ENCODE peak calls at places on chromosomes 16 and 17, in six cellular contexts. F is H9, C is mesenchymal stem cell, X is H1, T is trophoblast cell, Q is IMR-90. G is an unnamed sample.

GRCh38 chr16:78310990-78311561 is 211.6 kb downstream of the WWOX start:
- DNase-seq in F (peak), C (peak), X (no peak), T (no peak), Q (peak), G (peak)

GRCh38 chr16:51831595-51832352 is 680.7 kb upstream of the SALL1 start:
- DNase-seq in F (no peak), C (no peak), X (no peak), T (no peak), Q (no peak), G (no peak)

GRCh38 chr16:89898201-89898967 is 20.3 kb upstream of the MC1R start:
- DNase-seq in F (no peak), C (no peak), X (no peak), T (no peak), Q (no peak), G (no peak)

GRCh38 chr17:82350182-82351030 is 8.6 kb upstream of the TEX19 start:
- DNase-seq in F (no peak), C (no peak), X (no peak), T (no peak), Q (no peak), G (no peak)

GRCh38 chr17:82791532-82791931 is 39.7 kb downstream of the TBCD start:
- DNase-seq in F (no peak), C (peak), X (no peak), T (peak), Q (peak), G (no peak)

GRCh38 chr17:80316431-80316830 is 55.8 kb downstream of the RNF213 start:
- DNase-seq in F (no peak), C (no peak), X (no peak), T (no peak), Q (no peak), G (no peak)

GRCh38 chr17:72486806-72487205 is 366.0 kb downstream of the SOX9 start:
- DNase-seq in F (no peak), C (no peak), X (no peak), T (no peak), Q (no peak), G (no peak)

GRCh38 chr17:55690105-55690508 is 32.6 kb downstream of the TMEM100 start:
- DNase-seq in F (no peak), C (peak), X (no peak), T (no peak), Q (no peak), G (no peak)

GRCh38 chr16:67459858-67460144 is 21.2 kb downstream of the ATP6V0D1 start:
- DNase-seq in F (no peak), C (no peak), X (no peak), T (no peak), Q (no peak), G (no peak)

GRCh38 chr17:14214271-14214670 is 22.4 kb downstream of the CDRT15 start:
- DNase-seq in F (no peak), C (no peak), X (no peak), T (no peak), Q (peak), G (no peak)

GRCh38 chr17:27494192-27495091 is 38.2 kb downstream of the KSR1 start:
- DNase-seq in F (peak), C (no peak), X (no peak), T (peak), Q (peak), G (no peak)

GRCh38 chr16:11497329-11497805 is 89.4 kb downstream of the LITAF start:
- DNase-seq in F (peak), C (peak), X (peak), T (peak), Q (peak), G (no peak)

GRCh38 chr16:27226476-27226875 is 23.1 kb downstream of the KDM8 start:
- DNase-seq in F (no peak), C (no peak), X (no peak), T (no peak), Q (no peak), G (no peak)

GRCh38 chr17:70254735-70255460 is 85.6 kb downstream of the KCNJ2 start:
- DNase-seq in F (no peak), C (no peak), X (no peak), T (no peak), Q (peak), G (no peak)

GRCh38 chr17:410674-411401 is 58.2 kb upstream of the RPH3AL start:
- DNase-seq in F (peak), C (peak), X (peak), T (no peak), Q (peak), G (peak)

GRCh38 chr17:81241203-81241602 is 2.1 kb downstream of the NDUFAF8 start:
- DNase-seq in F (no peak), C (no peak), X (no peak), T (no peak), Q (no peak), G (no peak)

GRCh38 chr16:84434800-84435199 is 66.5 kb downstream of the ATP2C2 start:
- DNase-seq in F (no peak), C (no peak), X (no peak), T (no peak), Q (no peak), G (no peak)

GRCh38 chr16:28189237-28189636 is 22.5 kb downstream of the XPO6 start:
- DNase-seq in F (no peak), C (peak), X (no peak), T (no peak), Q (peak), G (no peak)

GRCh38 chr17:5422505-5422904 is 2.5 kb downstream of the RPAIN start:
- DNase-seq in F (no peak), C (peak), X (no peak), T (no peak), Q (peak), G (no peak)

GRCh38 chr16:85600905-85601639 is 12.1 kb upstream of the GSE1 start:
- DNase-seq in F (no peak), C (no peak), X (no peak), T (no peak), Q (no peak), G (no peak)

GRCh38 chr17:58330997-58331814 is 2.6 kb upstream of the TSPOAP1 start:
- DNase-seq in F (peak), C (no peak), X (no peak), T (no peak), Q (no peak), G (no peak)

GRCh38 chr17:7854851-7855642 is at the start of gene TMEM88:
- DNase-seq in F (peak), C (peak), X (peak), T (no peak), Q (no peak), G (peak)

GRCh38 chr17:76271669-76272540 is 6.8 kb downstream of the UBALD2 start:
- DNase-seq in F (peak), C (peak), X (peak), T (no peak), Q (no peak), G (no peak)

GRCh38 chr16:84449156-84450140 is 55.0 kb downstream of the MEAK7 start:
- DNase-seq in F (peak), C (no peak), X (no peak), T (no peak), Q (no peak), G (no peak)

GRCh38 chr17:69577098-69577497 is 162.6 kb downstream of the MAP2K6 start:
- DNase-seq in F (no peak), C (no peak), X (no peak), T (no peak), Q (no peak), G (no peak)

GRCh38 chr17:6910987-6911603 is 79.6 kb upstream of the TEKT1 start:
- DNase-seq in F (no peak), C (peak), X (no peak), T (no peak), Q (peak), G (no peak)

GRCh38 chr16:19008245-19008644 is 24.5 kb downstream of the TMC7 start:
- DNase-seq in F (no peak), C (peak), X (no peak), T (peak), Q (peak), G (no peak)

GRCh38 chr17:75827291-75828050 is 16.7 kb downstream of the UNC13D start:
- DNase-seq in F (peak), C (peak), X (peak), T (peak), Q (peak), G (peak)

GRCh38 chr17:50853015-50853615 is 13.0 kb downstream of the TOB1 start:
- DNase-seq in F (peak), C (no peak), X (no peak), T (no peak), Q (no peak), G (no peak)

GRCh38 chr17:59331929-59332889 is 754 bp downstream of the YPEL2 start:
- DNase-seq in F (no peak), C (peak), X (peak), T (no peak), Q (no peak), G (peak)

GRCh38 chr16:3065069-3065741 is at the start of gene IL32:
- DNase-seq in F (no peak), C (peak), X (no peak), T (no peak), Q (peak), G (no peak)

GRCh38 chr17:76432712-76433336 is 20.1 kb downstream of the UBE2O start:
- DNase-seq in F (no peak), C (peak), X (no peak), T (no peak), Q (peak), G (no peak)

GRCh38 chr16:64397945-64398508 is 723.8 kb downstream of the CDH11 start:
- DNase-seq in F (no peak), C (no peak), X (no peak), T (no peak), Q (peak), G (no peak)

GRCh38 chr17:46949291-46950174 is 26.6 kb downstream of the GOSR2 start:
- DNase-seq in F (no peak), C (no peak), X (no peak), T (no peak), Q (peak), G (no peak)

GRCh38 chr17:35537569-35538209 is at the start of gene SLFN12L:
- DNase-seq in F (no peak), C (peak), X (no peak), T (no peak), Q (no peak), G (no peak)

GRCh38 chr17:9079461-9080103 is 58.3 kb downstream of the NTN1 start:
- DNase-seq in F (no peak), C (no peak), X (no peak), T (no peak), Q (no peak), G (no peak)

GRCh38 chr17:69518951-69519350 is 104.5 kb downstream of the MAP2K6 start:
- DNase-seq in F (no peak), C (no peak), X (no peak), T (no peak), Q (no peak), G (no peak)

GRCh38 chr17:60971515-60972369 is 294.1 kb downstream of the BCAS3 start:
- DNase-seq in F (peak), C (peak), X (peak), T (peak), Q (peak), G (peak)

GRCh38 chr16:81634380-81635121 is 144.5 kb upstream of the PLCG2 start:
- DNase-seq in F (no peak), C (peak), X (no peak), T (no peak), Q (peak), G (no peak)
- H2BK5ac ChIP-seq in F (no peak), C (no peak), X (no peak), T (no peak), Q (no peak), G (no peak)

GRCh38 chr16:588639-588888 is 1.3 kb upstream of the RAB40C start:
- DNase-seq in F (no peak), C (peak), X (peak), T (peak), Q (peak), G (no peak)
- H3K4ac ChIP-seq in F (no peak), C (peak), X (peak), T (peak), Q (peak), G (peak)

GRCh38 chr17:78294356-78294755 is 62.9 kb downstream of the TMEM235 start:
- DNase-seq in F (no peak), C (no peak), X (no peak), T (no peak), Q (no peak), G (no peak)
- H3K14ac ChIP-seq in F (no peak), C (no peak), X (no peak), T (no peak), Q (no peak), G (peak)

GRCh38 chr17:39722104-39722503 is 8.2 kb downstream of the MIEN1 start:
- DNase-seq in F (no peak), C (no peak), X (no peak), T (no peak), Q (no peak), G (no peak)
- H2BK5ac ChIP-seq in F (no peak), C (no peak), X (no peak), T (no peak), Q (no peak), G (no peak)

G was measured in neuronal stem cell.